ENCODE peak calls at places on chromosomes 7 and 10, in five cellular contexts. Z is neural progenitor cell, D is fibroblast of pulmonary artery, K is Panc1, L is NB4. B is an unnamed sample.

GRCh38 chr10:109062371-109062770 is 860.9 kb downstream of the XPNPEP1 start:
- DNase-seq in D (peak), Z (no peak), K (no peak), L (peak), B (peak)

GRCh38 chr10:28403090-28403489 is 100.2 kb upstream of the MPP7 start:
- DNase-seq in K (no peak), L (no peak), D (no peak), Z (no peak), B (no peak)

GRCh38 chr10:112634096-112634830 is 187.2 kb downstream of the VTI1A start:
- DNase-seq in L (no peak), D (peak), K (no peak), Z (no peak), B (no peak)

GRCh38 chr10:115049957-115050356 is 43.2 kb upstream of the ATRNL1 start:
- DNase-seq in L (no peak), D (peak), K (no peak), Z (no peak), B (no peak)

GRCh38 chr7:30745251-30745650 is 6.7 kb upstream of the INMT start:
- DNase-seq in L (no peak), Z (no peak), D (no peak), K (no peak), B (no peak)

GRCh38 chr10:124870854-124871425 is 69.3 kb downstream of the ABRAXAS2 start:
- DNase-seq in D (no peak), Z (no peak), K (no peak), L (no peak), B (no peak)

GRCh38 chr7:41003031-41003925 is 699.6 kb downstream of the INHBA start:
- DNase-seq in Z (peak), L (peak), K (no peak), D (peak), B (peak)

GRCh38 chr10:126598009-126598408 is 72.5 kb downstream of the C10orf90 start:
- DNase-seq in K (peak), D (peak), L (peak), Z (peak), B (peak)

GRCh38 chr10:130425169-130425568 is 289.0 kb downstream of the GLRX3 start:
- DNase-seq in L (no peak), K (no peak), D (no peak), Z (no peak), B (no peak)

GRCh38 chr7:36639826-36640225 is 84.5 kb downstream of the AOAH start:
- DNase-seq in Z (no peak), K (no peak), L (no peak), D (no peak), B (no peak)

GRCh38 chr10:123398180-123398591 is 244.0 kb downstream of the BUB3 start:
- DNase-seq in Z (no peak), D (no peak), K (no peak), L (no peak), B (peak)

GRCh38 chr7:95688931-95689453 is 83.4 kb upstream of the DYNC1I1 start:
- DNase-seq in Z (no peak), D (peak), L (no peak), K (no peak), B (no peak)

GRCh38 chr10:81957976-81958375 is 83.0 kb downstream of the NRG3 start:
- DNase-seq in D (peak), Z (no peak), K (no peak), L (no peak), B (no peak)

GRCh38 chr7:28178537-28178936 is 2.1 kb downstream of the JAZF1 start:
- DNase-seq in D (no peak), L (peak), K (no peak), Z (no peak), B (peak)

GRCh38 chr7:105885386-105886111 is 9.2 kb upstream of the ATXN7L1 start:
- DNase-seq in K (no peak), L (no peak), Z (no peak), D (peak), B (no peak)

GRCh38 chr10:4331150-4331549 is 494.9 kb upstream of the AKR1E2 start:
- DNase-seq in Z (no peak), K (no peak), L (no peak), D (no peak), B (no peak)

GRCh38 chr10:62430881-62431280 is 56.7 kb downstream of the ZNF365 start:
- DNase-seq in K (no peak), Z (no peak), L (no peak), D (no peak), B (no peak)

GRCh38 chr10:48399056-48399541 is 92.6 kb downstream of the MAPK8 start:
- DNase-seq in Z (peak), L (no peak), D (no peak), K (no peak), B (no peak)

GRCh38 chr7:28726563-28726962 is 231.6 kb downstream of the TRIL start:
- DNase-seq in D (no peak), Z (peak), K (no peak), L (no peak), B (no peak)

GRCh38 chr7:47493971-47494370 is 87.9 kb downstream of the TNS3 start:
- DNase-seq in D (no peak), Z (no peak), L (no peak), K (no peak), B (no peak)

GRCh38 chr7:121084748-121085336 is 96.3 kb downstream of the CPED1 start:
- DNase-seq in K (no peak), D (peak), L (no peak), Z (no peak), B (no peak)

GRCh38 chr7:80379034-80379433 is 132.8 kb downstream of the GNAT3 start:
- DNase-seq in D (peak), Z (no peak), L (no peak), K (no peak), B (no peak)

GRCh38 chr10:102758226-102758932 is 14.6 kb downstream of the WBP1L start:
- DNase-seq in Z (no peak), D (no peak), K (no peak), L (no peak), B (no peak)

GRCh38 chr7:149334219-149334618 is 72.2 kb downstream of the ZNF783 start:
- DNase-seq in Z (no peak), D (no peak), L (no peak), K (no peak), B (no peak)

GRCh38 chr10:23439452-23439919 is 611 bp downstream of the OTUD1 start:
- DNase-seq in K (no peak), Z (peak), D (peak), L (peak), B (no peak)

GRCh38 chr10:73941300-73941699 is 30.4 kb downstream of the PLAU start:
- DNase-seq in Z (no peak), D (no peak), K (no peak), L (no peak), B (no peak)

GRCh38 chr7:143372070-143372469 is 9.1 kb upstream of the ZYX start:
- DNase-seq in L (peak), D (peak), K (no peak), Z (no peak), B (no peak)

GRCh38 chr10:96339956-96340904 is 18.6 kb downstream of the OPALIN start:
- DNase-seq in Z (peak), K (peak), D (peak), L (peak), B (peak)

GRCh38 chr7:106282374-106282773 is 2.4 kb downstream of the NAMPT start:
- DNase-seq in D (peak), L (peak), K (no peak), Z (no peak), B (peak)

GRCh38 chr7:76048668-76048988 is 722 bp downstream of the MDH2 start:
- DNase-seq in K (no peak), D (no peak), Z (peak), L (no peak), B (peak)

GRCh38 chr10:11546581-11546980 is 64.9 kb downstream of the USP6NL start:
- DNase-seq in K (no peak), L (no peak), Z (no peak), D (no peak), B (no peak)

GRCh38 chr10:8998751-8999150 is 944.3 kb downstream of the GATA3 start:
- DNase-seq in L (no peak), D (no peak), Z (no peak), K (no peak), B (no peak)

GRCh38 chr10:97517778-97518561 is 19.2 kb downstream of the UBTD1 start:
- DNase-seq in L (no peak), Z (no peak), K (no peak), D (no peak), B (no peak)

GRCh38 chr7:157010588-157011332 is at the start of gene MNX1:
- DNase-seq in K (no peak), L (no peak), D (no peak), Z (peak), B (peak)

GRCh38 chr7:130791746-130792145 is 57.7 kb upstream of the KLF14 start:
- DNase-seq in Z (no peak), D (no peak), K (no peak), L (no peak), B (no peak)

GRCh38 chr7:130794619-130794922 is 60.6 kb upstream of the KLF14 start:
- DNase-seq in K (no peak), D (no peak), L (no peak), Z (no peak), B (no peak)

DNA sequence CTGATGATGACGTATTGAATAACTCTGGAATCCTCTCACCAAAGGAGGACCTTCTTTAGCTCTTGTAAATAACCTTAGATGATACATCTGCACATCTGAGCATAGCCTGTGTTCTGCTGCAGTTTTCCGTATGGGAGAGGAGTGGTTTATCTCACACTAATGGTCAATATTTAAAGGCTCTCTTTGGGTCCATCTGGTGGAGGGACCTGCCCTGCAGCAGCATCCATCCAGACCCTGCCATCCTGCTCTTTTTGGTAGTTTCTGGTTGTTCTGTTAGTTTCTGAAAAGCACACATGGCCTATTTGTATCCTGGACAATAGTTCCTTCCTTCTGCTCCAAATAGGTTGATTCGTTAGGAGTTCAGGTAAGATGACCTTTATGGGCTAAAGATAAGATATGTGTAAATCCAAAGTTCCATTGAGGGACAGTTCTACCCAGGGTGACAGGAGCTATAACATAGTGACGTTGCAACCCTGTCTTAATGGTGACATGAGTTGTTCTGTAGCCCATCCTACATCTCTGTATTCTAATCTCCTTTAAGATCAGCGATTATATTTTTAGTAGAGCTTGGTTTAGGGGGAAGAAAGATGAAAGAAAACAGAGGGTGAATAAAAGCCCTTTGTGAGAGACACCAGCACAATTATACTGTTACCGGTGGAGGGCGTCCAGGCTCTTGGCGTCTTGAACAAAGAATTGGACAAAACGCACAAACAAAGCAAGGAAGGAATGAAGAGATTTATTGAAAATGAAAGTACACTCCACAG is 60.0 kb upstream of the KLF14 start:
- DNase-seq in D (peak), Z (no peak), L (no peak), K (no peak), B (no peak)
- TF ChIP-seq CTCF in D (peak), Z (peak), L (no peak), K (peak), B (no peak)

GRCh38 chr10:93749218-93749799 is 8.4 kb upstream of the LGI1 start:
- DNase-seq in Z (peak), K (no peak), D (no peak), L (no peak), B (no peak)

GRCh38 chr10:93742633-93743349 is 14.9 kb upstream of the LGI1 start:
- DNase-seq in D (no peak), L (peak), Z (no peak), K (no peak), B (peak)

GRCh38 chr10:93741367-93741766 is 16.4 kb upstream of the LGI1 start:
- DNase-seq in K (no peak), D (no peak), Z (no peak), L (no peak), B (no peak)

GRCh38 chr10:93746844-93747284 is 10.9 kb upstream of the LGI1 start:
- DNase-seq in K (peak), Z (peak), D (peak), L (peak), B (peak)

DNA sequence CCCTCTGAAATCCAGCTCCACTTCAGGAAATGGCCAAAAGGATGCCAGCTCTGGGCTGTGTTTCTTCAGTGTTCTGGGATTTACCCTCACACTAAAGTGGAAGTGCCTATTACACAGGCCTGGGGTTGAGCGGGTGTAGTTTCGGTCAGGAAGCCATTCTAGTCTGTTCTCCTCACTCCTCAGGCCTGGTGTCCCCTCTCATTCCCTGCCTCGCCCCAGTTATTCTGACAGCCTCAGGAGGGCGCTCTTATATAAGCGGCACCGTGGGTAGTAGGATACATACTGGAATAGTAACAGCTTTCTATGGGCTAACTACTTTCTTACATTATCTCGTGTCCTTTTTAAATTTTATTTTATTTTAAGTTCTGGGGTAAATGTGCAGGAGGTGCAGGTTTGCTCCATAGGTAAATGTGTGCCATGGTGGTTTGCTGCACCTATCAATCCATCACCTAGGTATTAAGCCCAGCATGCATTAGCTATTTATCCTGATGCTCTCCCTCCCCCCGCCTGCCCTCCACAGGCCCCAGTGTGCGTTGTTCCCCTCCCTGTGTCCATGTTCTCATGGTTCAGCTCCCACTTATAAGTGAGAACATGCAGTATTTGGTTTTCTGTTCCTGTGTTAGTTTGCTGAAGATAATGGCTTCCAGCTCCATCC is 12.2 kb upstream of the LGI1 start:
- DNase-seq in K (no peak), D (peak), L (peak), Z (peak), B (peak)
- TF ChIP-seq CTCF in K (peak), D (peak), L (peak), Z (peak), B (peak)

DNA sequence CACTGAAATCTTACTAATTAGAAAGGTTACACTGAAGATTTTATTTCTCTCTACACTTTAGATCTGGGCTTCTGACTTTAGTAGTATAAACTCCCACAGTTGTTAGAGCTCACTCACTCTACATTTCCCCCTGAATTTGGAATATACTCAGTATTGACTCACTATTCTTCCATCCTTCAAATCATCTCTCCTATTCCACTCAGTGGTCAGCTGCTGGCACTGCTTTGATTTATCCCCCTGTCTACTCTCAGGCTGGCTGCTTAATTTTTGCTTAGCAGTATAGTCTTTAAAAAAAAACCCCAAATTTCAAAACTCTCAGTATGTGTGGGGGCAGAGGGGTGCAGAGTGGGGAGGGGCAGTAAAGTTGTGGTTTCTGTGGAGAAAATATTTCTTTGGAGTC is 68.9 kb downstream of the CDK6 start:
- DNase-seq in D (peak), Z (no peak), K (no peak), L (no peak), B (no peak)
- TF ChIP-seq CTCF in D (no peak), Z (no peak), K (no peak), L (no peak), B (no peak)

GRCh38 chr10:99733366-99733765 is 1.3 kb downstream of the CUTC start:
- DNase-seq in D (no peak), Z (peak), L (peak), K (no peak), B (peak)

GRCh38 chr10:99731296-99732032 is 463 bp downstream of the COX15 start:
- DNase-seq in L (peak), D (no peak), K (no peak), Z (no peak), B (no peak)

GRCh38 chr10:99730026-99730425 is 1.9 kb downstream of the COX15 start:
- DNase-seq in L (no peak), D (peak), Z (no peak), K (no peak), B (no peak)

GRCh38 chr10:99732033-99732912 is at the start of the genes COX15 and CUTC:
- DNase-seq in Z (peak), D (peak), L (peak), K (peak), B (peak)
- TF ChIP-seq CTCF in Z (peak), D (peak), L (peak), K (peak), B (peak)

DNA sequence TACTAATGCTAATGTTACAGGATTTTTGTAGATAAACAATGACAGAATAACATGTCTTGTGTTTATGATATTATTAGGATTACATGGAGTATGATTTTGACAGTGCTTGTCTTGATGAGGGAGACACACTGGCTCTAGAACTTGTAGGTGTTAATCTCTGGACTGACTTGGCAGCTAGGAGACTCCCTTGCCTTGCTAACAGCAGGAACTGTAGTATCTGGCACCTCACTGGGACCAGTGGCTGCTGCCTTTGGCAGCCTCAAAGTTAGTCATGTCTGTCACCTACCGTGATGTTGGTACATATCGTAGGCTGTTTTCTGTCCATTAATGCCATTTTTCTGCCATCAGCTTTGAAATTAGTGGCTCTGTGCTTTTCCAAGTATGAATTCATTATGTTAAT is 261.5 kb downstream of the CDK14 start:
- DNase-seq in L (no peak), Z (no peak), K (no peak), D (no peak), B (peak)
- TF ChIP-seq CTCF in L (no peak), Z (no peak), K (no peak), D (no peak), B (no peak)

GRCh38 chr10:88880287-88881094 is 446 bp downstream of the STAMBPL1 start:
- DNase-seq in Z (peak), L (peak), D (peak), K (peak), B (peak)
- TF ChIP-seq CTCF in Z (peak), L (no peak), D (peak), K (peak), B (peak)

B was measured in GM12865.